ENCODE peak calls at places on chromosomes 4 and X, in nine cellular contexts. One of them, this sample, is unnamed.

GRCh38 chr4:10589808-10590207 is 94.8 kb downstream of the CLNK start:
- DNase-seq in fibroblast of lung: no peak
- DNase-seq in IMR-90: peak; percentile 29
- DNase-seq in PC-9: no peak
- DNase-seq in OCI-LY7: no peak
- DNase-seq in H9: no peak
- DNase-seq in neuronal stem cell: no peak
- DNase-seq in endothelial cell of umbilical vein: no peak
- DNase-seq in neural progenitor cell: no peak
- DNase-seq in this sample: no peak

GRCh38 chr4:6048537-6048936 is 30.3 kb upstream of the C4orf50 start:
- DNase-seq in fibroblast of lung: no peak
- DNase-seq in IMR-90: no peak
- DNase-seq in PC-9: no peak
- DNase-seq in OCI-LY7: no peak
- DNase-seq in H9: no peak
- DNase-seq in neuronal stem cell: no peak
- DNase-seq in endothelial cell of umbilical vein: no peak
- DNase-seq in neural progenitor cell: no peak
- DNase-seq in this sample: no peak

GRCh38 chr4:124322234-124322831 is 390.2 kb downstream of the ANKRD50 start:
- DNase-seq in fibroblast of lung: peak; percentile 35
- DNase-seq in IMR-90: peak; percentile 49
- DNase-seq in PC-9: no peak
- DNase-seq in OCI-LY7: peak; percentile 45
- DNase-seq in H9: no peak
- DNase-seq in neuronal stem cell: peak; percentile 17
- DNase-seq in endothelial cell of umbilical vein: peak; percentile 56
- DNase-seq in neural progenitor cell: peak; percentile 29
- DNase-seq in this sample: no peak

GRCh38 chrX:56564182-56564885 is 907 bp downstream of the UBQLN2 start:
- DNase-seq in fibroblast of lung: peak; percentile 74
- DNase-seq in IMR-90: peak; percentile 49
- DNase-seq in PC-9: peak; percentile 76
- DNase-seq in OCI-LY7: peak; percentile 39
- DNase-seq in H9: no peak
- DNase-seq in neuronal stem cell: peak; percentile 6
- DNase-seq in endothelial cell of umbilical vein: peak; percentile 40
- DNase-seq in neural progenitor cell: peak; percentile 39
- DNase-seq in this sample: no peak

GRCh38 chrX:24025741-24026402 is 1.1 kb downstream of the KLHL15 start:
- DNase-seq in fibroblast of lung: peak; percentile 68
- DNase-seq in IMR-90: peak; percentile 81
- DNase-seq in PC-9: peak; percentile 50
- DNase-seq in OCI-LY7: no peak
- DNase-seq in H9: peak; percentile 70
- DNase-seq in neuronal stem cell: no peak
- DNase-seq in endothelial cell of umbilical vein: peak; percentile 51
- DNase-seq in neural progenitor cell: no peak
- DNase-seq in this sample: no peak

GRCh38 chrX:11304829-11305228 is 11.6 kb downstream of the AMELX start:
- DNase-seq in fibroblast of lung: no peak
- DNase-seq in IMR-90: no peak
- DNase-seq in PC-9: no peak
- DNase-seq in OCI-LY7: no peak
- DNase-seq in H9: no peak
- DNase-seq in neuronal stem cell: no peak
- DNase-seq in endothelial cell of umbilical vein: no peak
- DNase-seq in neural progenitor cell: no peak
- DNase-seq in this sample: no peak

GRCh38 chr4:70778888-70779422 is 57.2 kb downstream of the RUFY3 start:
- DNase-seq in fibroblast of lung: peak; percentile 58
- DNase-seq in IMR-90: peak; percentile 92
- DNase-seq in PC-9: no peak
- DNase-seq in OCI-LY7: no peak
- DNase-seq in H9: no peak
- DNase-seq in neuronal stem cell: no peak
- DNase-seq in endothelial cell of umbilical vein: peak; percentile 90
- DNase-seq in neural progenitor cell: no peak
- DNase-seq in this sample: no peak

GRCh38 chr4:68962868-68963267 is 11.3 kb upstream of the UGT2A3 start:
- DNase-seq in fibroblast of lung: no peak
- DNase-seq in IMR-90: no peak
- DNase-seq in PC-9: no peak
- DNase-seq in OCI-LY7: no peak
- DNase-seq in H9: no peak
- DNase-seq in neuronal stem cell: no peak
- DNase-seq in endothelial cell of umbilical vein: no peak
- DNase-seq in neural progenitor cell: no peak
- DNase-seq in this sample: no peak

GRCh38 chr4:26815686-26816085 is 45.0 kb upstream of the STIM2 start:
- DNase-seq in fibroblast of lung: no peak
- DNase-seq in IMR-90: no peak
- DNase-seq in PC-9: no peak
- DNase-seq in OCI-LY7: no peak
- DNase-seq in H9: no peak
- DNase-seq in neuronal stem cell: no peak
- DNase-seq in endothelial cell of umbilical vein: no peak
- DNase-seq in neural progenitor cell: peak; percentile 18
- DNase-seq in this sample: no peak

GRCh38 chr4:103099691-103100392 is at the start of gene BDH2:
- DNase-seq in fibroblast of lung: peak; percentile 94
- DNase-seq in IMR-90: peak; percentile 97
- DNase-seq in PC-9: peak; percentile 84
- DNase-seq in OCI-LY7: peak; percentile 94
- DNase-seq in H9: peak; percentile 35
- DNase-seq in neuronal stem cell: peak; percentile 83
- DNase-seq in endothelial cell of umbilical vein: peak; percentile 93
- DNase-seq in neural progenitor cell: peak; percentile 92
- DNase-seq in this sample: peak; percentile 85

GRCh38 chr4:142777045-142777743 is 68.9 kb downstream of the INPP4B start:
- DNase-seq in fibroblast of lung: no peak
- DNase-seq in IMR-90: no peak
- DNase-seq in PC-9: peak; percentile 40
- DNase-seq in OCI-LY7: no peak
- DNase-seq in H9: no peak
- DNase-seq in neuronal stem cell: no peak
- DNase-seq in endothelial cell of umbilical vein: no peak
- DNase-seq in neural progenitor cell: peak; percentile 27
- DNase-seq in this sample: no peak

GRCh38 chr4:64756016-64756415 is 346.8 kb upstream of the TECRL start:
- DNase-seq in fibroblast of lung: peak; percentile 69
- DNase-seq in IMR-90: no peak
- DNase-seq in PC-9: no peak
- DNase-seq in OCI-LY7: no peak
- DNase-seq in H9: no peak
- DNase-seq in neuronal stem cell: no peak
- DNase-seq in endothelial cell of umbilical vein: peak; percentile 1
- DNase-seq in neural progenitor cell: no peak
- DNase-seq in this sample: peak; percentile 9

GRCh38 chr4:52841707-52842456 is 20.2 kb upstream of the RASL11B start:
- DNase-seq in fibroblast of lung: peak; percentile 76
- DNase-seq in IMR-90: peak; percentile 19
- DNase-seq in PC-9: no peak
- DNase-seq in OCI-LY7: no peak
- DNase-seq in H9: no peak
- DNase-seq in neuronal stem cell: no peak
- DNase-seq in endothelial cell of umbilical vein: peak; percentile 3
- DNase-seq in neural progenitor cell: peak; percentile 22
- DNase-seq in this sample: no peak

GRCh38 chr4:174228988-174229387 is 54.5 kb downstream of the FBXO8 start:
- DNase-seq in fibroblast of lung: no peak
- DNase-seq in IMR-90: no peak
- DNase-seq in PC-9: no peak
- DNase-seq in OCI-LY7: no peak
- DNase-seq in H9: no peak
- DNase-seq in neuronal stem cell: no peak
- DNase-seq in endothelial cell of umbilical vein: no peak
- DNase-seq in neural progenitor cell: no peak
- DNase-seq in this sample: no peak

GRCh38 chr4:76867377-76867776 is 30.6 kb downstream of the SOWAHB start:
- DNase-seq in fibroblast of lung: no peak
- DNase-seq in IMR-90: no peak
- DNase-seq in PC-9: no peak
- DNase-seq in OCI-LY7: no peak
- DNase-seq in H9: no peak
- DNase-seq in neuronal stem cell: no peak
- DNase-seq in endothelial cell of umbilical vein: no peak
- DNase-seq in neural progenitor cell: no peak
- DNase-seq in this sample: no peak

GRCh38 chrX:124335598-124335997 is 3.1 kb downstream of the TEX13D start:
- DNase-seq in fibroblast of lung: no peak
- DNase-seq in IMR-90: no peak
- DNase-seq in PC-9: no peak
- DNase-seq in OCI-LY7: no peak
- DNase-seq in H9: no peak
- DNase-seq in neuronal stem cell: no peak
- DNase-seq in endothelial cell of umbilical vein: no peak
- DNase-seq in neural progenitor cell: no peak
- DNase-seq in this sample: no peak
- H2AFZ ChIP-seq in fibroblast of lung: no peak overlapping the region
- H2AFZ ChIP-seq in IMR-90: no peak overlapping the region
- H2AFZ ChIP-seq in PC-9: no peak overlapping the region
- H2AFZ ChIP-seq in OCI-LY7: no peak overlapping the region
- H2AFZ ChIP-seq in H9: no peak overlapping the region
- H2AFZ ChIP-seq in neuronal stem cell: no peak overlapping the region
- H2AFZ ChIP-seq in endothelial cell of umbilical vein: no peak overlapping the region
- H2AFZ ChIP-seq in neural progenitor cell: no peak overlapping the region
- H2AFZ ChIP-seq in this sample: no peak overlapping the region

DNA sequence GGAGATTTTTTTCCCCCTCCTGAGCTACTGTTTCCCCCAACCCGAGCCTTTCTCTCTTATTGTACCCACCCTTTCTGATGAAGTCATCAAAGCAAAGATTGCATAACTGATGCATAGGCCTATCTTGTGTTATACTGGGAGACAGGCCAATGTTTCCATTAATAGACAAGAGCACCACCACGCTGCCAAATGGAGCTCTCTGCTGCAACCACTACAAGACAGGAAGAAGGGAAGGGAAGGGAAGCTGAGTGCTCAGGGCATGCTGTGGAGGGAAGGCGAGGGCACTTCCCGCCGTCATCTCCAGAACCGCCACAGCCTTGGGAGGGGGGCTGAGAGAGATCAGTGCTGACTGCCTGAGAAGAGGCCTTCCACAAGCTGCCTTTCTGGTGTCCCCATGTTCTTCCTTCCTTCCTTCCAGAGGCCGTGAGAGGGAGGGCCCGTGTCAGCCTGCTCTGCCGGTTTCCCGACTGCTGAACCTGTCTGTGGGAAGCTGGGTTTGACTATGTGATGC is 75.0 kb downstream of the MGST2 start:
- DNase-seq in fibroblast of lung: peak; percentile 94
- DNase-seq in IMR-90: peak; percentile 97
- DNase-seq in PC-9: no peak
- DNase-seq in OCI-LY7: no peak
- DNase-seq in H9: no peak
- DNase-seq in neuronal stem cell: no peak
- DNase-seq in endothelial cell of umbilical vein: peak; percentile 92
- DNase-seq in neural progenitor cell: no peak
- DNase-seq in this sample: peak; percentile 15
- H2AFZ ChIP-seq in fibroblast of lung: peak overlapping the region; percentile 87
- H2AFZ ChIP-seq in IMR-90: peak overlapping the region; percentile 90
- H2AFZ ChIP-seq in PC-9: no peak overlapping the region
- H2AFZ ChIP-seq in OCI-LY7: no peak overlapping the region
- H2AFZ ChIP-seq in H9: no peak overlapping the region
- H2AFZ ChIP-seq in neuronal stem cell: no peak overlapping the region
- H2AFZ ChIP-seq in endothelial cell of umbilical vein: peak overlapping the region; percentile 67
- H2AFZ ChIP-seq in neural progenitor cell: no peak overlapping the region
- H2AFZ ChIP-seq in this sample: peak overlapping the region; percentile 86

DNA sequence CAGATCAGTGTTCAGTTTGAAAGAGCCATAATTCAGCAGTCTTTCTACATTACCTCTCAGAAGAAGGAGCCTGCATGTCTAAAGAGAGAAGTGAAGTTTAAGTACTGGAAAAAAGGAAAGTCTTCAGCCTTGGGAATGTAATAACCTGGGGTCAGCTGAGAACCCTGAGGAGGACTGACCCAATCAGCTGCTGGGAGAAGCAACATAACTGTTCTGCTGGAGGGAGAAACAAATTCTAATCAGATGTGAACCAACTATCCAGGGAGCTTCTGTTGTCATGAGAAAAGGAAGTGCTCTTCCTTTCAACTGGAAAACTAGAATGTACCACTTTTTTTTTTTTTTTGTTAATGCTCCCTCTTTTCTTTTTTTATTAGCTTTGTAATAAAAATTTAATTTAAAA is 64.5 kb upstream of the PDE5A start:
- DNase-seq in fibroblast of lung: peak; percentile 8
- DNase-seq in IMR-90: peak; percentile 55
- DNase-seq in PC-9: no peak
- DNase-seq in OCI-LY7: no peak
- DNase-seq in H9: no peak
- DNase-seq in neuronal stem cell: no peak
- DNase-seq in endothelial cell of umbilical vein: no peak
- DNase-seq in neural progenitor cell: no peak
- DNase-seq in this sample: no peak
- H2AFZ ChIP-seq in fibroblast of lung: peak overlapping the region; percentile 40
- H2AFZ ChIP-seq in IMR-90: peak overlapping the region; percentile 84
- H2AFZ ChIP-seq in PC-9: no peak overlapping the region
- H2AFZ ChIP-seq in OCI-LY7: no peak overlapping the region
- H2AFZ ChIP-seq in H9: no peak overlapping the region
- H2AFZ ChIP-seq in neuronal stem cell: peak overlapping the region; percentile 11
- H2AFZ ChIP-seq in endothelial cell of umbilical vein: no peak overlapping the region
- H2AFZ ChIP-seq in neural progenitor cell: no peak overlapping the region
- H2AFZ ChIP-seq in this sample: no peak overlapping the region

GRCh38 chr4:106587558-106587957 is 219.0 kb upstream of the GIMD1 start:
- DNase-seq in fibroblast of lung: peak; percentile 87
- DNase-seq in IMR-90: peak; percentile 67
- DNase-seq in PC-9: no peak
- DNase-seq in OCI-LY7: no peak
- DNase-seq in H9: no peak
- DNase-seq in neuronal stem cell: no peak
- DNase-seq in endothelial cell of umbilical vein: peak; percentile 90
- DNase-seq in neural progenitor cell: no peak
- DNase-seq in this sample: peak; percentile 36
- H2AFZ ChIP-seq in fibroblast of lung: peak overlapping the region; percentile 45
- H2AFZ ChIP-seq in IMR-90: no peak overlapping the region
- H2AFZ ChIP-seq in PC-9: no peak overlapping the region
- H2AFZ ChIP-seq in OCI-LY7: no peak overlapping the region
- H2AFZ ChIP-seq in H9: no peak overlapping the region
- H2AFZ ChIP-seq in neuronal stem cell: no peak overlapping the region
- H2AFZ ChIP-seq in endothelial cell of umbilical vein: peak overlapping the region; percentile 49
- H2AFZ ChIP-seq in neural progenitor cell: no peak overlapping the region
- H2AFZ ChIP-seq in this sample: peak overlapping the region; percentile 83

This sample was measured in keratinocyte.